ENCODE peak calls at places on chromosome 3, in seven cellular contexts. G, W, Q, Y, C, B and T are unnamed samples. For H3K9me3, the result is how much of the 10 kb centered on the place peaks cover.

GRCh38 chr3:147419062-147419701 is 10.0 kb downstream of the ZIC1 start:
- DNase-seq in G (no peak), W (no peak), Q (no peak), Y (no peak), C (no peak), B (no peak), T (no peak)

GRCh38 chr3:194092770-194093336 is 43.1 kb upstream of the HES1 start:
- DNase-seq in G (no peak), W (no peak), Q (peak), Y (no peak), C (no peak), B (no peak), T (no peak)

GRCh38 chr3:26712211-26713026 is 89.8 kb downstream of the LRRC3B start:
- DNase-seq in G (peak), W (no peak), Q (no peak), Y (no peak), C (peak), B (no peak), T (no peak)

GRCh38 chr3:131277836-131278497 is 103.6 kb upstream of the NUDT16 start:
- DNase-seq in G (no peak), W (no peak), Q (no peak), Y (no peak), C (no peak), B (no peak), T (no peak)

GRCh38 chr3:33722626-33723370 is 4.7 kb upstream of the CLASP2 start:
- DNase-seq in G (no peak), W (no peak), Q (no peak), Y (no peak), C (no peak), B (no peak), T (no peak)

GRCh38 chr3:5136619-5137429 is 14.7 kb downstream of the ARL8B start:
- DNase-seq in G (no peak), W (no peak), Q (no peak), Y (no peak), C (peak), B (no peak), T (no peak)

GRCh38 chr3:17550624-17551023 is 191.8 kb downstream of the TBC1D5 start:
- DNase-seq in G (no peak), W (no peak), Q (no peak), Y (no peak), C (no peak), B (no peak), T (no peak)

GRCh38 chr3:126755866-126756265 is 51.8 kb downstream of the CHCHD6 start:
- DNase-seq in G (no peak), W (no peak), Q (no peak), Y (no peak), C (no peak), B (no peak), T (no peak)

GRCh38 chr3:174168026-174168425 is 691.1 kb upstream of the NAALADL2 start:
- DNase-seq in G (no peak), W (no peak), Q (no peak), Y (no peak), C (no peak), B (no peak), T (no peak)

GRCh38 chr3:188584162-188584529 is 430.2 kb downstream of the LPP start:
- DNase-seq in G (no peak), W (no peak), Q (no peak), Y (no peak), C (no peak), B (no peak), T (no peak)

GRCh38 chr3:8540456-8540855 is 38.8 kb downstream of the LMCD1 start:
- DNase-seq in G (no peak), W (no peak), Q (no peak), Y (no peak), C (no peak), B (no peak), T (no peak)

GRCh38 chr3:178507507-178508442 is 28.5 kb upstream of the KCNMB2 start:
- DNase-seq in G (no peak), W (no peak), Q (no peak), Y (no peak), C (peak), B (no peak), T (no peak)

GRCh38 chr3:9786825-9787654 is 5.2 kb downstream of the TADA3 start:
- DNase-seq in G (no peak), W (no peak), Q (no peak), Y (no peak), C (no peak), B (no peak), T (no peak)

GRCh38 chr3:44342191-44342790 is 3.7 kb downstream of the TCAIM start:
- DNase-seq in G (no peak), W (no peak), Q (no peak), Y (no peak), C (no peak), B (no peak), T (no peak)

GRCh38 chr3:38630591-38630990 is 18.9 kb downstream of the SCN5A start:
- DNase-seq in G (no peak), W (no peak), Q (no peak), Y (no peak), C (no peak), B (no peak), T (no peak)

DNA sequence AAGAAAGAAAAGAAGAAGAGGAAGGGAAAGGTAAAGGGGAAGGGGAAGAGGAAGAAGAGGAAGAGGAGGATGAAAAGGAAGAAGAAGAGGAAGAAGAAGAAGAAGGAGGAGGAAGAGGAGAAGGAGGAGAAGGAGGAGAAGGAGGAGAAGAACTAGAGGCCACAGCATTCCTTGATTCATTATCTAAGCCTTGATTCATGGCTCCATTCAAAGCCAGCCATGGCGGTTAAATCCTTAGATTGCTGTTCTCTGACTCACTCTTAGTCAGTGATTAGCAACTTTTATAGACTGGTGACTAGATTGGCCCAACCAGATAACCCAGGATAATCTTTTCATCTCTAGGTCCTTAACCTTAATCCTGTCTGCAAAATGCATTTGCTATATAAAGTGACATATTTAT is 47.6 kb downstream of the OSTN start:
- DNase-seq in G (peak), W (no peak), Q (no peak), Y (no peak), C (no peak), B (no peak), T (no peak)
- TF ChIP-seq POLR2AphosphoS5 in G (peak), W (no peak), Q (no peak), Y (no peak), C (no peak), B (no peak), T (no peak)

DNA sequence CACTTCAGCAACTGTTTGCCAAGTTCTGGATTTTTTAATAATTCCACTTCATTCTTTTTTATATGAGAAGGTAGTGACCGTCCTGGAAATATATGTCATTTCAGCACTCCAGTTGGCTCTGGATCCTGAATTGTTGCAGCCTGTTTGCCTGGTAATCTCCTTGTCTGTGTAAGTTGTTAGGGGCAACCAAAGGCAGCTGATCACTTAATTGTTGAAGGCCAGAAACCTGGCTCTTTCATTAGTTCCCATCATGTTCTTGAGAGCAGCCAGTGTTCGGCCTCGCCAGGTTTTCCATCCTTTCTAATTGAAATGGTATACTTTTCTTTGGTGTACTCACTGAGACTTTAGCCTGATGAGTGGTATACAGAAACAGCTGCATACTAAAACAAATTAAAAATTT is 168.6 kb downstream of the SOX2 start:
- DNase-seq in G (no peak), W (no peak), Q (no peak), Y (no peak), C (no peak), B (no peak), T (no peak)
- H3K9me3 ChIP-seq in G (under half), W (under half), Q (under half), Y (under half), C (under half), B (under half), T (under half)

DNA sequence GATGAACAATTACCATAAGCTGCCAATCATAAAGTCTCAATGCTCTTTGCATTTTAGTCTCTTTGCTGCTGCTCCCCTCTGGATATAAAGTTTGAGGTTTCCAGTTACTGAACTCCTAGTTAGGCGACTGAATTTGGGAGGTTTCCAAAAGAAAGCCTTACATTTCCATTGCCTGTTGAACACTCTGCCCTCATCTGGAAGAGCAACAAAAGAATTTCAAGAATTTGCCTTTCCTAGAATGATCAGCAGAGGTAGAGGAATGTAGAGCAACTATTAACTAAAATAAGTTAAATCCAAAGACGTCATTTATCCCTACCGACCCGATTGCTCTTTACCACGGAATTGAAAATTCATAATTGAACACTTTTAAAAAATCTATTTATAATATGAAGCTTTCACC is 53.4 kb upstream of the PRICKLE2 start:
- DNase-seq in G (no peak), W (no peak), Q (no peak), Y (no peak), C (no peak), B (no peak), T (no peak)
- TF ChIP-seq POLR2AphosphoS5 in G (no peak), W (no peak), Q (no peak), Y (no peak), C (no peak), B (no peak), T (no peak)

DNA sequence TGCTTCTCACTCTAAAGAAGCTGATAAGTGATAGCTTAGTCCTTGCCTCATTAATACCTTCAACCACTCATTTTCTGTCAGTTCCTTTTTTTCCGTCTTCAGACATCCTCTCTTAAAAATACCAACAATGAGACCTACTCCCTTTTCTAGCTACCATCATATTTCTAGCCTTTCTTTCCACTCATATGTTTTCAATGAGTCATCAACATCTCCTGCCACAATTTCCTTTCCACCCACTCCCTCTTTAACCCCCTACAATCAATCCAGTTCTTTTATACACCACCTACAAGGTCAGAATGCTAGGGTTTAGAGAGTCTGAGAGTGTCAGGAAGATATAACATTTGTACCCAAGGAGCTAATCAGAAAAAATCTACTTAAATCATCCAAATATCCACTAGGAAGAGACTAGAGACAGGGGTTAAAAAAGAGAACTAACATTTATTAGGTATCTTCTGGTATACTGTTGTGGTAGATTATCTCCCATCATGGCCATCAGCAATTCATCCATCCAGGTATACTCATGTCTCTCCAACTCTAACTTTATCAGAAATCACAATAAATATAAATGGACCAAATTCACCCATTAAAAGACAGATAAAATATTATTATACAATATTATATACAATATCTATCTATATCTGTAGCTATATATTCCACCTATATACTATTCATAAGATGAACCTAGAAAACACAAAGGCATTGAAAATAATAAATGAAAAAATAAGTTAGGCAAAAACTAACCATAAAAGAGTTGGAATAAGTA is 42.5 kb downstream of the MYLK start:
- DNase-seq in G (no peak), W (no peak), Q (no peak), Y (no peak), C (no peak), B (no peak), T (no peak)
- H3K9me3 ChIP-seq in G (under half), W (under half), Q (under half), Y (under half), C (under half), B (under half), T (under half)

GRCh38 chr3:119647177-119647576 is 13.2 kb downstream of the POPDC2 start:
- DNase-seq in G (no peak), W (no peak), Q (no peak), Y (no peak), C (no peak), B (no peak), T (no peak)
- TF ChIP-seq POLR2AphosphoS5 in G (no peak), W (no peak), Q (peak), Y (no peak), C (no peak), B (peak), T (peak)

GRCh38 chr3:119428538-119428937 is 34.9 kb downstream of the TMEM39A start:
- DNase-seq in G (no peak), W (no peak), Q (no peak), Y (no peak), C (peak), B (no peak), T (no peak)

DNA sequence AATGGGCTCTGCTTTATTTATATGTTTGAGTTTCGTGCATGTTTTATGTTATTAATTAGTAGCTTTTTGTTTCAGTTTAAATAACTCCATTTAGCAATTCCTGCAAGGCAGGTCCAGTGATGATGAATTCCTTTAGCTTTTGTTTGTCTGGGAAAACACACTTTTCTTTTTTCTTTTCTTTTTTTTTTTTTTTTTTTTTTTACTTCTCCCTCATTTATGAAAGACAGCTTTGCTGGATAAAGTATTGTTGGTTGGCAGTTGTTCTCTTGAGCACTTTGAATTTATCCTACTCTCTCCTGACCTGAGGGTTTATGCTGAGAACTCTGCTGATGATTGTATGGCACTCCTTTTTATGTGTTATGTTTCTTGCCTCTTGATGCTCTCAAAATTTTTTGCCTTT is 35.7 kb downstream of the TMEM39A start:
- DNase-seq in G (no peak), W (no peak), Q (no peak), Y (no peak), C (no peak), B (no peak), T (no peak)
- H3K9me3 ChIP-seq in G (under half), W (under half), Q (under half), Y (under half), C (under half), B (under half), T (under half)

GRCh38 chr3:171801738-171802600 is 8.3 kb downstream of the PLD1 start:
- DNase-seq in G (no peak), W (no peak), Q (no peak), Y (no peak), C (no peak), B (no peak), T (no peak)
- TF ChIP-seq POLR2AphosphoS5 in G (no peak), W (no peak), Q (no peak), Y (peak), C (no peak), B (no peak), T (no peak)

GRCh38 chr3:104281713-104282112 is 1085.0 kb upstream of the ALCAM start:
- DNase-seq in G (no peak), W (no peak), Q (no peak), Y (no peak), C (no peak), B (no peak), T (no peak)
- H3K9me3 ChIP-seq in G (under half), W (under half), Q (under half), Y (under half), C (half or more), B (under half), T (under half)